ENCODE peak calls at places on chromosomes 13 and 19, in ten cellular contexts. One of them, this sample, is unnamed.
A peak's percentile ranks its signal among the peaks of the same experiment; 100 is the strongest.

GRCh38 chr13:29594310-29594709 is 1.2 kb downstream of the SLC7A1 start:
- DNase-seq in RPMI8226: peak; percentile 63
- DNase-seq in CD4-positive, alpha-beta T cell: no peak
- DNase-seq in RWPE1: peak; percentile 67
- DNase-seq in HCEC 1CT: peak; percentile 79
- DNase-seq in H4: peak; percentile 50
- DNase-seq in NCI-H774: peak; percentile 8
- DNase-seq in NCI-H510A: peak; percentile 11
- DNase-seq in cardiac fibroblast: peak; percentile 48
- DNase-seq in activated CD4-positive, alpha-beta T cell treated with anti-CD3 and anti-CD28 coated beads for 36 hours: peak; percentile 66
- DNase-seq in this sample: no peak

GRCh38 chr19:38735257-38735686 is 9.0 kb downstream of the CAPN12 start:
- DNase-seq in RPMI8226: peak; percentile 25
- DNase-seq in CD4-positive, alpha-beta T cell: no peak
- DNase-seq in H4: no peak
- DNase-seq in NCI-H510A: no peak
- DNase-seq in NCI-H774: peak; percentile 16
- DNase-seq in activated CD4-positive, alpha-beta T cell treated with anti-CD3 and anti-CD28 coated beads for 36 hours: peak; percentile 39
- DNase-seq in HCEC 1CT: no peak
- DNase-seq in cardiac fibroblast: no peak
- DNase-seq in RWPE1: no peak
- DNase-seq in this sample: peak; percentile 49

GRCh38 chr19:29524912-29525870 is 603 bp upstream of the VSTM2B start:
- DNase-seq in cardiac fibroblast: no peak
- DNase-seq in H4: no peak
- DNase-seq in RWPE1: no peak
- DNase-seq in CD4-positive, alpha-beta T cell: no peak
- DNase-seq in NCI-H774: no peak
- DNase-seq in activated CD4-positive, alpha-beta T cell treated with anti-CD3 and anti-CD28 coated beads for 36 hours: peak; percentile 37
- DNase-seq in NCI-H510A: no peak
- DNase-seq in RPMI8226: no peak
- DNase-seq in HCEC 1CT: no peak
- DNase-seq in this sample: no peak

GRCh38 chr13:66405908-66406802 is 824.0 kb downstream of the PCDH9 start:
- DNase-seq in NCI-H510A: no peak
- DNase-seq in cardiac fibroblast: peak; percentile 73
- DNase-seq in RPMI8226: no peak
- DNase-seq in H4: peak; percentile 63
- DNase-seq in HCEC 1CT: peak; percentile 83
- DNase-seq in RWPE1: peak; percentile 3
- DNase-seq in activated CD4-positive, alpha-beta T cell treated with anti-CD3 and anti-CD28 coated beads for 36 hours: no peak
- DNase-seq in NCI-H774: no peak
- DNase-seq in CD4-positive, alpha-beta T cell: no peak
- DNase-seq in this sample: no peak

GRCh38 chr13:33251131-33251629 is 34.4 kb downstream of the STARD13 start:
- DNase-seq in RPMI8226: peak; percentile 25
- DNase-seq in activated CD4-positive, alpha-beta T cell treated with anti-CD3 and anti-CD28 coated beads for 36 hours: peak; percentile 8
- DNase-seq in NCI-H510A: no peak
- DNase-seq in HCEC 1CT: peak; percentile 95
- DNase-seq in cardiac fibroblast: peak; percentile 85
- DNase-seq in H4: peak; percentile 76
- DNase-seq in RWPE1: peak; percentile 81
- DNase-seq in CD4-positive, alpha-beta T cell: no peak
- DNase-seq in NCI-H774: no peak
- DNase-seq in this sample: no peak

GRCh38 chr13:76225815-76226489 is 589.8 kb downstream of the LMO7 start:
- DNase-seq in RWPE1: no peak
- DNase-seq in HCEC 1CT: peak; percentile 23
- DNase-seq in activated CD4-positive, alpha-beta T cell treated with anti-CD3 and anti-CD28 coated beads for 36 hours: no peak
- DNase-seq in CD4-positive, alpha-beta T cell: no peak
- DNase-seq in cardiac fibroblast: peak; percentile 29
- DNase-seq in H4: no peak
- DNase-seq in NCI-H510A: peak; percentile 15
- DNase-seq in NCI-H774: no peak
- DNase-seq in RPMI8226: no peak
- DNase-seq in this sample: no peak

GRCh38 chr13:38180100-38180499 is 169.6 kb upstream of the UFM1 start:
- DNase-seq in HCEC 1CT: peak; percentile 87
- DNase-seq in RPMI8226: no peak
- DNase-seq in RWPE1: peak; percentile 60
- DNase-seq in H4: no peak
- DNase-seq in activated CD4-positive, alpha-beta T cell treated with anti-CD3 and anti-CD28 coated beads for 36 hours: no peak
- DNase-seq in CD4-positive, alpha-beta T cell: no peak
- DNase-seq in cardiac fibroblast: peak; percentile 50
- DNase-seq in NCI-H510A: no peak
- DNase-seq in NCI-H774: no peak
- DNase-seq in this sample: no peak

GRCh38 chr13:93559718-93560117 is 333.1 kb downstream of the GPC6 start:
- DNase-seq in RPMI8226: no peak
- DNase-seq in cardiac fibroblast: peak; percentile 61
- DNase-seq in RWPE1: peak; percentile 70
- DNase-seq in NCI-H774: no peak
- DNase-seq in NCI-H510A: no peak
- DNase-seq in activated CD4-positive, alpha-beta T cell treated with anti-CD3 and anti-CD28 coated beads for 36 hours: no peak
- DNase-seq in CD4-positive, alpha-beta T cell: no peak
- DNase-seq in H4: peak; percentile 43
- DNase-seq in HCEC 1CT: peak; percentile 91
- DNase-seq in this sample: no peak

GRCh38 chr19:10672529-10673150 is 18.5 kb downstream of the ILF3 start:
- DNase-seq in cardiac fibroblast: no peak
- DNase-seq in NCI-H510A: no peak
- DNase-seq in RPMI8226: no peak
- DNase-seq in HCEC 1CT: peak; percentile 23
- DNase-seq in CD4-positive, alpha-beta T cell: no peak
- DNase-seq in activated CD4-positive, alpha-beta T cell treated with anti-CD3 and anti-CD28 coated beads for 36 hours: no peak
- DNase-seq in H4: no peak
- DNase-seq in NCI-H774: no peak
- DNase-seq in RWPE1: no peak
- DNase-seq in this sample: no peak

GRCh38 chr19:19385900-19386339 is 19.6 kb upstream of the GATAD2A start:
- DNase-seq in HCEC 1CT: no peak
- DNase-seq in RPMI8226: no peak
- DNase-seq in RWPE1: no peak
- DNase-seq in cardiac fibroblast: no peak
- DNase-seq in CD4-positive, alpha-beta T cell: peak; percentile 65
- DNase-seq in NCI-H774: no peak
- DNase-seq in NCI-H510A: no peak
- DNase-seq in activated CD4-positive, alpha-beta T cell treated with anti-CD3 and anti-CD28 coated beads for 36 hours: peak; percentile 77
- DNase-seq in H4: no peak
- DNase-seq in this sample: no peak

GRCh38 chr19:14449321-14449720 is 16.2 kb downstream of the PKN1 start:
- DNase-seq in HCEC 1CT: no peak
- DNase-seq in CD4-positive, alpha-beta T cell: no peak
- DNase-seq in H4: no peak
- DNase-seq in RPMI8226: no peak
- DNase-seq in NCI-H510A: no peak
- DNase-seq in RWPE1: no peak
- DNase-seq in cardiac fibroblast: no peak
- DNase-seq in NCI-H774: no peak
- DNase-seq in activated CD4-positive, alpha-beta T cell treated with anti-CD3 and anti-CD28 coated beads for 36 hours: no peak
- DNase-seq in this sample: no peak

GRCh38 chr19:1232652-1233360 is 5.0 kb downstream of the CBARP start:
- DNase-seq in CD4-positive, alpha-beta T cell: no peak
- DNase-seq in cardiac fibroblast: peak; percentile 72
- DNase-seq in H4: no peak
- DNase-seq in RPMI8226: no peak
- DNase-seq in RWPE1: peak; percentile 39
- DNase-seq in HCEC 1CT: peak; percentile 19
- DNase-seq in NCI-H510A: no peak
- DNase-seq in NCI-H774: no peak
- DNase-seq in activated CD4-positive, alpha-beta T cell treated with anti-CD3 and anti-CD28 coated beads for 36 hours: no peak
- DNase-seq in this sample: no peak

GRCh38 chr13:81395368-81395767 is 1054.4 kb upstream of the SPRY2 start:
- DNase-seq in RPMI8226: peak; percentile 37
- DNase-seq in activated CD4-positive, alpha-beta T cell treated with anti-CD3 and anti-CD28 coated beads for 36 hours: no peak
- DNase-seq in NCI-H774: no peak
- DNase-seq in RWPE1: peak; percentile 3
- DNase-seq in CD4-positive, alpha-beta T cell: no peak
- DNase-seq in NCI-H510A: no peak
- DNase-seq in HCEC 1CT: peak; percentile 30
- DNase-seq in cardiac fibroblast: no peak
- DNase-seq in H4: peak; percentile 10
- DNase-seq in this sample: no peak

GRCh38 chr19:34217952-34218817 is 36.2 kb upstream of the GARRE1 start:
- DNase-seq in CD4-positive, alpha-beta T cell: peak; percentile 59
- DNase-seq in cardiac fibroblast: peak; percentile 83
- DNase-seq in NCI-H774: peak; percentile 56
- DNase-seq in activated CD4-positive, alpha-beta T cell treated with anti-CD3 and anti-CD28 coated beads for 36 hours: peak; percentile 84
- DNase-seq in RWPE1: peak; percentile 44
- DNase-seq in HCEC 1CT: peak; percentile 92
- DNase-seq in H4: peak; percentile 97
- DNase-seq in NCI-H510A: peak; percentile 66
- DNase-seq in RPMI8226: peak; percentile 54
- DNase-seq in this sample: no peak